ENCODE peak calls at places on chromosome 19, in four cellular contexts. E, P, X and Z are unnamed samples.

GRCh38 chr19:6276447-6276846 is 3.3 kb downstream of the MLLT1 start:
- DNase-seq in X (no peak), P (peak; percentile 83), E (peak; percentile 45), Z (no peak)

GRCh38 chr19:3544742-3545668 is 6.0 kb downstream of the TEKTIP1 start:
- DNase-seq in X (no peak), E (peak; percentile 91), P (peak; percentile 87), Z (peak; percentile 72)

GRCh38 chr19:13122275-13122878 is 4.3 kb downstream of the NACC1 start:
- DNase-seq in P (no peak), E (no peak), X (no peak), Z (no peak)

GRCh38 chr19:50998686-50999085 is 2.7 kb downstream of the KLK8 start:
- DNase-seq in E (no peak), P (no peak), X (no peak), Z (no peak)

GRCh38 chr19:42942187-42942789 is 5.3 kb upstream of the PSG7 start:
- DNase-seq in X (no peak), E (no peak), P (no peak), Z (no peak)

GRCh38 chr19:42193294-42193693 is 24.2 kb downstream of the DEDD2 start:
- DNase-seq in E (no peak), X (no peak), P (no peak), Z (no peak)

GRCh38 chr19:32809754-32810153 is 59.8 kb downstream of the SLC7A9 start:
- DNase-seq in E (no peak), X (no peak), P (no peak), Z (no peak)

GRCh38 chr19:54273811-54274210 is 7.1 kb downstream of the LILRB2 start:
- DNase-seq in P (no peak), E (no peak), X (no peak), Z (no peak)

GRCh38 chr19:34994286-34994642 is 5.9 kb upstream of the GRAMD1A start:
- DNase-seq in E (peak; percentile 39), P (no peak), X (no peak), Z (no peak)

GRCh38 chr19:48695743-48696352 is at the start of gene FUT2:
- DNase-seq in X (no peak), P (no peak), E (peak; percentile 88), Z (no peak)

GRCh38 chr19:10962863-10963262 is 2.0 kb downstream of the SMARCA4 start:
- DNase-seq in X (no peak), P (no peak), E (no peak), Z (no peak)

GRCh38 chr19:51644636-51645271 is 1.9 kb downstream of the SIGLEC14 start:
- DNase-seq in E (no peak), P (no peak), X (no peak), Z (no peak)

GRCh38 chr19:18281082-18282020 is at the start of gene JUND:
- DNase-seq in P (peak; percentile 99), E (peak; percentile 98), X (peak; percentile 88), Z (peak; percentile 88)
- TF ChIP-seq CTCF in P (no peak), E (no peak), X (peak; percentile 11), Z (no peak)

GRCh38 chr19:39415111-39416046 is 2.9 kb downstream of the PLEKHG2 start:
- DNase-seq in X (no peak), E (no peak), P (no peak), Z (no peak)
- TF ChIP-seq CTCF in X (no peak), E (no peak), P (no peak), Z (no peak)

GRCh38 chr19:1590641-1591397 is 1.8 kb downstream of the MBD3 start:
- DNase-seq in P (no peak), E (no peak), X (no peak), Z (no peak)
- TF ChIP-seq CTCF in P (no peak), E (no peak), X (peak; percentile 61), Z (peak; percentile 52)

GRCh38 chr19:16931306-16931705 is 42.5 kb downstream of the F2RL3 start:
- DNase-seq in P (no peak), E (no peak), X (no peak), Z (no peak)

GRCh38 chr19:16928351-16928750 is 39.6 kb downstream of the F2RL3 start:
- DNase-seq in P (no peak), X (no peak), E (no peak), Z (no peak)

GRCh38 chr19:16927883-16928282 is 39.1 kb downstream of the F2RL3 start:
- DNase-seq in E (no peak), P (no peak), X (no peak), Z (no peak)

GRCh38 chr19:16930753-16931152 is 42.0 kb downstream of the F2RL3 start:
- DNase-seq in E (no peak), X (no peak), P (peak; percentile 38), Z (no peak)

DNA sequence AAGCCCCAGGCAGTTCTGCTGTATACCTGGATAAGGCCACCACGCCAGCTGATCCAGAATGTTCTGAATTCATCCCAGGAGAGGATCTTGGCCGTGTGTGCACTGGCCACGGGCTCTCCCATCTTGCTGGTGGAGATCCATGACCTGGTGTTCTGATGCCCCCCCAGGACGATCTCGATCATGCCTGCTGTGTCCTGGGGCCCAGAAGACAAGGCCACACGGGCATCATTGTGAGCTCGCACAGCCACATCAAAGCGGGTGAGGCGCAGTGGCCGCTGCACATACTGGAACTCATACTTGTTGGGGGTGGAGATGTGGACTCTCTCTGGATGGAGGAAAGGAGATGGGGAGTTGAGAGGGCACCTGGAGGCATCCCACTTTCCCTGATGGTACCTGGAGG is 40.1 kb downstream of the F2RL3 start:
- DNase-seq in E (no peak), P (peak; percentile 40), X (no peak), Z (no peak)
- TF ChIP-seq CTCF in E (no peak), P (no peak), X (no peak), Z (no peak)